ENCODE peak calls at places on chromosomes 5 and 9, in seven cellular contexts. One of them, this sample, is unnamed.

GRCh38 chr9:85536076-85536475 is 205.7 kb downstream of the AGTPBP1 start:
- DNase-seq in GM04503: peak; percentile 51
- DNase-seq in stimulated activated CD4-positive, alpha-beta T cell treated with anti-CD3 and anti-CD28 coated beads, Interleukin-12 subunit alpha, Interleukin-12 subunit beta, amount 100 ng/mL, for 4 hours: no peak
- DNase-seq in posterior vena cava: peak; percentile 70
- DNase-seq in right cardiac atrium: peak; percentile 67
- DNase-seq in T-cell: no peak
- DNase-seq in AG04449: peak; percentile 44
- DNase-seq in this sample: no peak

GRCh38 chr5:1415626-1416360 is 29.4 kb downstream of the SLC6A3 start:
- DNase-seq in AG04449: no peak
- DNase-seq in stimulated activated CD4-positive, alpha-beta T cell treated with anti-CD3 and anti-CD28 coated beads, Interleukin-12 subunit alpha, Interleukin-12 subunit beta, amount 100 ng/mL, for 4 hours: no peak
- DNase-seq in right cardiac atrium: no peak
- DNase-seq in GM04503: no peak
- DNase-seq in T-cell: no peak
- DNase-seq in posterior vena cava: peak; percentile 66
- DNase-seq in this sample: no peak

GRCh38 chr9:107323836-107324235 is 40.8 kb downstream of the RAD23B start:
- DNase-seq in GM04503: no peak
- DNase-seq in right cardiac atrium: no peak
- DNase-seq in T-cell: no peak
- DNase-seq in stimulated activated CD4-positive, alpha-beta T cell treated with anti-CD3 and anti-CD28 coated beads, Interleukin-12 subunit alpha, Interleukin-12 subunit beta, amount 100 ng/mL, for 4 hours: no peak
- DNase-seq in AG04449: no peak
- DNase-seq in posterior vena cava: no peak
- DNase-seq in this sample: no peak

GRCh38 chr5:39947657-39948056 is 522.9 kb upstream of the DAB2 start:
- DNase-seq in GM04503: no peak
- DNase-seq in stimulated activated CD4-positive, alpha-beta T cell treated with anti-CD3 and anti-CD28 coated beads, Interleukin-12 subunit alpha, Interleukin-12 subunit beta, amount 100 ng/mL, for 4 hours: no peak
- DNase-seq in right cardiac atrium: no peak
- DNase-seq in T-cell: no peak
- DNase-seq in posterior vena cava: no peak
- DNase-seq in AG04449: no peak
- DNase-seq in this sample: no peak

GRCh38 chr5:102537011-102537410 is 38.2 kb upstream of the SLCO6A1 start:
- DNase-seq in stimulated activated CD4-positive, alpha-beta T cell treated with anti-CD3 and anti-CD28 coated beads, Interleukin-12 subunit alpha, Interleukin-12 subunit beta, amount 100 ng/mL, for 4 hours: no peak
- DNase-seq in right cardiac atrium: no peak
- DNase-seq in AG04449: no peak
- DNase-seq in T-cell: no peak
- DNase-seq in posterior vena cava: no peak
- DNase-seq in GM04503: no peak
- DNase-seq in this sample: no peak

GRCh38 chr9:2722715-2723114 is 5.4 kb downstream of the KCNV2 start:
- DNase-seq in T-cell: no peak
- DNase-seq in stimulated activated CD4-positive, alpha-beta T cell treated with anti-CD3 and anti-CD28 coated beads, Interleukin-12 subunit alpha, Interleukin-12 subunit beta, amount 100 ng/mL, for 4 hours: no peak
- DNase-seq in posterior vena cava: no peak
- DNase-seq in GM04503: peak; percentile 46
- DNase-seq in AG04449: peak; percentile 29
- DNase-seq in right cardiac atrium: no peak
- DNase-seq in this sample: no peak

GRCh38 chr5:129460951-129461815 is 1.1 kb downstream of the ADAMTS19 start:
- DNase-seq in T-cell: no peak
- DNase-seq in AG04449: no peak
- DNase-seq in right cardiac atrium: peak; percentile 76
- DNase-seq in posterior vena cava: no peak
- DNase-seq in GM04503: no peak
- DNase-seq in stimulated activated CD4-positive, alpha-beta T cell treated with anti-CD3 and anti-CD28 coated beads, Interleukin-12 subunit alpha, Interleukin-12 subunit beta, amount 100 ng/mL, for 4 hours: no peak
- DNase-seq in this sample: no peak

GRCh38 chr9:121299467-121300282 is 31.7 kb downstream of the GSN start:
- DNase-seq in T-cell: no peak
- DNase-seq in right cardiac atrium: peak; percentile 96
- DNase-seq in stimulated activated CD4-positive, alpha-beta T cell treated with anti-CD3 and anti-CD28 coated beads, Interleukin-12 subunit alpha, Interleukin-12 subunit beta, amount 100 ng/mL, for 4 hours: peak; percentile 7
- DNase-seq in AG04449: no peak
- DNase-seq in GM04503: no peak
- DNase-seq in posterior vena cava: peak; percentile 93
- DNase-seq in this sample: no peak

GRCh38 chr5:65105301-65105700 is 336.6 kb downstream of the CWC27 start:
- DNase-seq in AG04449: no peak
- DNase-seq in GM04503: no peak
- DNase-seq in stimulated activated CD4-positive, alpha-beta T cell treated with anti-CD3 and anti-CD28 coated beads, Interleukin-12 subunit alpha, Interleukin-12 subunit beta, amount 100 ng/mL, for 4 hours: no peak
- DNase-seq in posterior vena cava: no peak
- DNase-seq in right cardiac atrium: no peak
- DNase-seq in T-cell: no peak
- DNase-seq in this sample: no peak

GRCh38 chr5:143010335-143010734 is 240.2 kb downstream of the ARHGAP26 start:
- DNase-seq in GM04503: no peak
- DNase-seq in stimulated activated CD4-positive, alpha-beta T cell treated with anti-CD3 and anti-CD28 coated beads, Interleukin-12 subunit alpha, Interleukin-12 subunit beta, amount 100 ng/mL, for 4 hours: no peak
- DNase-seq in AG04449: no peak
- DNase-seq in T-cell: no peak
- DNase-seq in right cardiac atrium: no peak
- DNase-seq in posterior vena cava: no peak
- DNase-seq in this sample: no peak

GRCh38 chr9:135644631-135645218 is 5.4 kb upstream of the GLT6D1 start:
- DNase-seq in T-cell: no peak
- DNase-seq in GM04503: no peak
- DNase-seq in AG04449: no peak
- DNase-seq in stimulated activated CD4-positive, alpha-beta T cell treated with anti-CD3 and anti-CD28 coated beads, Interleukin-12 subunit alpha, Interleukin-12 subunit beta, amount 100 ng/mL, for 4 hours: no peak
- DNase-seq in right cardiac atrium: no peak
- DNase-seq in posterior vena cava: no peak
- DNase-seq in this sample: no peak

GRCh38 chr5:63959177-63959982 is 2.9 kb downstream of the HTR1A start:
- DNase-seq in right cardiac atrium: peak; percentile 54
- DNase-seq in stimulated activated CD4-positive, alpha-beta T cell treated with anti-CD3 and anti-CD28 coated beads, Interleukin-12 subunit alpha, Interleukin-12 subunit beta, amount 100 ng/mL, for 4 hours: no peak
- DNase-seq in GM04503: no peak
- DNase-seq in posterior vena cava: no peak
- DNase-seq in T-cell: no peak
- DNase-seq in AG04449: no peak
- DNase-seq in this sample: no peak

GRCh38 chr5:56508249-56508648 is 275.1 kb upstream of the ANKRD55 start:
- DNase-seq in right cardiac atrium: no peak
- DNase-seq in stimulated activated CD4-positive, alpha-beta T cell treated with anti-CD3 and anti-CD28 coated beads, Interleukin-12 subunit alpha, Interleukin-12 subunit beta, amount 100 ng/mL, for 4 hours: no peak
- DNase-seq in T-cell: no peak
- DNase-seq in posterior vena cava: no peak
- DNase-seq in GM04503: no peak
- DNase-seq in AG04449: no peak
- DNase-seq in this sample: no peak

GRCh38 chr5:156379198-156379597 is 52.2 kb downstream of the SGCD start:
- DNase-seq in right cardiac atrium: no peak
- DNase-seq in GM04503: no peak
- DNase-seq in posterior vena cava: no peak
- DNase-seq in stimulated activated CD4-positive, alpha-beta T cell treated with anti-CD3 and anti-CD28 coated beads, Interleukin-12 subunit alpha, Interleukin-12 subunit beta, amount 100 ng/mL, for 4 hours: no peak
- DNase-seq in T-cell: no peak
- DNase-seq in AG04449: no peak
- DNase-seq in this sample: no peak

GRCh38 chr5:19903611-19904010 is 84.4 kb downstream of the CDH18 start:
- DNase-seq in GM04503: no peak
- DNase-seq in right cardiac atrium: no peak
- DNase-seq in T-cell: no peak
- DNase-seq in AG04449: no peak
- DNase-seq in stimulated activated CD4-positive, alpha-beta T cell treated with anti-CD3 and anti-CD28 coated beads, Interleukin-12 subunit alpha, Interleukin-12 subunit beta, amount 100 ng/mL, for 4 hours: no peak
- DNase-seq in posterior vena cava: no peak
- DNase-seq in this sample: no peak

GRCh38 chr5:6787941-6788340 is 74.7 kb downstream of the TENT4A start:
- DNase-seq in T-cell: no peak
- DNase-seq in posterior vena cava: no peak
- DNase-seq in stimulated activated CD4-positive, alpha-beta T cell treated with anti-CD3 and anti-CD28 coated beads, Interleukin-12 subunit alpha, Interleukin-12 subunit beta, amount 100 ng/mL, for 4 hours: no peak
- DNase-seq in AG04449: no peak
- DNase-seq in right cardiac atrium: no peak
- DNase-seq in GM04503: no peak
- DNase-seq in this sample: no peak

GRCh38 chr5:157285310-157286035 is 19.6 kb downstream of the CYFIP2 start:
- DNase-seq in AG04449: no peak
- DNase-seq in stimulated activated CD4-positive, alpha-beta T cell treated with anti-CD3 and anti-CD28 coated beads, Interleukin-12 subunit alpha, Interleukin-12 subunit beta, amount 100 ng/mL, for 4 hours: no peak
- DNase-seq in T-cell: no peak
- DNase-seq in right cardiac atrium: no peak
- DNase-seq in posterior vena cava: no peak
- DNase-seq in GM04503: no peak
- DNase-seq in this sample: no peak

GRCh38 chr9:121298689-121299112 is 30.7 kb downstream of the GSN start:
- DNase-seq in GM04503: no peak
- DNase-seq in T-cell: no peak
- DNase-seq in AG04449: no peak
- DNase-seq in posterior vena cava: peak; percentile 60
- DNase-seq in stimulated activated CD4-positive, alpha-beta T cell treated with anti-CD3 and anti-CD28 coated beads, Interleukin-12 subunit alpha, Interleukin-12 subunit beta, amount 100 ng/mL, for 4 hours: no peak
- DNase-seq in right cardiac atrium: peak; percentile 71
- DNase-seq in this sample: no peak

GRCh38 chr5:142542906-142543305 is 143.0 kb downstream of the FGF1 start:
- DNase-seq in posterior vena cava: no peak
- DNase-seq in stimulated activated CD4-positive, alpha-beta T cell treated with anti-CD3 and anti-CD28 coated beads, Interleukin-12 subunit alpha, Interleukin-12 subunit beta, amount 100 ng/mL, for 4 hours: no peak
- DNase-seq in AG04449: no peak
- DNase-seq in T-cell: no peak
- DNase-seq in GM04503: peak; percentile 55
- DNase-seq in right cardiac atrium: no peak
- DNase-seq in this sample: no peak

GRCh38 chr5:161314033-161314432 is 232.5 kb downstream of the GABRB2 start:
- DNase-seq in AG04449: no peak
- DNase-seq in stimulated activated CD4-positive, alpha-beta T cell treated with anti-CD3 and anti-CD28 coated beads, Interleukin-12 subunit alpha, Interleukin-12 subunit beta, amount 100 ng/mL, for 4 hours: no peak
- DNase-seq in posterior vena cava: no peak
- DNase-seq in right cardiac atrium: no peak
- DNase-seq in GM04503: no peak
- DNase-seq in T-cell: no peak
- DNase-seq in this sample: no peak

GRCh38 chr9:108272350-108272899 is 583.4 kb downstream of the ACTL7B start:
- DNase-seq in AG04449: no peak
- DNase-seq in T-cell: no peak
- DNase-seq in posterior vena cava: peak; percentile 86
- DNase-seq in right cardiac atrium: peak; percentile 71
- DNase-seq in stimulated activated CD4-positive, alpha-beta T cell treated with anti-CD3 and anti-CD28 coated beads, Interleukin-12 subunit alpha, Interleukin-12 subunit beta, amount 100 ng/mL, for 4 hours: no peak
- DNase-seq in GM04503: no peak
- DNase-seq in this sample: no peak

GRCh38 chr9:89639367-89639795 is 34.6 kb downstream of the GADD45G start:
- DNase-seq in T-cell: no peak
- DNase-seq in posterior vena cava: peak; percentile 86
- DNase-seq in stimulated activated CD4-positive, alpha-beta T cell treated with anti-CD3 and anti-CD28 coated beads, Interleukin-12 subunit alpha, Interleukin-12 subunit beta, amount 100 ng/mL, for 4 hours: no peak
- DNase-seq in right cardiac atrium: peak; percentile 93
- DNase-seq in AG04449: no peak
- DNase-seq in GM04503: no peak
- DNase-seq in this sample: no peak

GRCh38 chr5:40037703-40038102 is 612.9 kb upstream of the DAB2 start:
- DNase-seq in GM04503: no peak
- DNase-seq in T-cell: no peak
- DNase-seq in AG04449: no peak
- DNase-seq in posterior vena cava: no peak
- DNase-seq in right cardiac atrium: no peak
- DNase-seq in stimulated activated CD4-positive, alpha-beta T cell treated with anti-CD3 and anti-CD28 coated beads, Interleukin-12 subunit alpha, Interleukin-12 subunit beta, amount 100 ng/mL, for 4 hours: no peak
- DNase-seq in this sample: no peak

GRCh38 chr9:134778841-134779411 is 101.7 kb upstream of the FCN2 start:
- DNase-seq in GM04503: no peak
- DNase-seq in posterior vena cava: no peak
- DNase-seq in right cardiac atrium: peak; percentile 86
- DNase-seq in T-cell: no peak
- DNase-seq in AG04449: no peak
- DNase-seq in stimulated activated CD4-positive, alpha-beta T cell treated with anti-CD3 and anti-CD28 coated beads, Interleukin-12 subunit alpha, Interleukin-12 subunit beta, amount 100 ng/mL, for 4 hours: no peak
- DNase-seq in this sample: no peak

GRCh38 chr5:39205550-39205949 is 13.8 kb downstream of the FYB1 start:
- DNase-seq in stimulated activated CD4-positive, alpha-beta T cell treated with anti-CD3 and anti-CD28 coated beads, Interleukin-12 subunit alpha, Interleukin-12 subunit beta, amount 100 ng/mL, for 4 hours: no peak
- DNase-seq in AG04449: no peak
- DNase-seq in posterior vena cava: no peak
- DNase-seq in T-cell: no peak
- DNase-seq in right cardiac atrium: no peak
- DNase-seq in GM04503: no peak
- DNase-seq in this sample: no peak

GRCh38 chr9:109381011-109381729 is 60.3 kb upstream of the EPB41L4B start:
- DNase-seq in posterior vena cava: no peak
- DNase-seq in right cardiac atrium: no peak
- DNase-seq in AG04449: no peak
- DNase-seq in T-cell: no peak
- DNase-seq in stimulated activated CD4-positive, alpha-beta T cell treated with anti-CD3 and anti-CD28 coated beads, Interleukin-12 subunit alpha, Interleukin-12 subunit beta, amount 100 ng/mL, for 4 hours: no peak
- DNase-seq in GM04503: no peak
- DNase-seq in this sample: no peak

GRCh38 chr5:68134033-68134668 is 81.4 kb upstream of the PIK3R1 start:
- DNase-seq in stimulated activated CD4-positive, alpha-beta T cell treated with anti-CD3 and anti-CD28 coated beads, Interleukin-12 subunit alpha, Interleukin-12 subunit beta, amount 100 ng/mL, for 4 hours: no peak
- DNase-seq in posterior vena cava: no peak
- DNase-seq in right cardiac atrium: no peak
- DNase-seq in AG04449: no peak
- DNase-seq in T-cell: no peak
- DNase-seq in GM04503: no peak
- DNase-seq in this sample: no peak

GRCh38 chr9:137892424-137893191 is 15.0 kb downstream of the CACNA1B start:
- DNase-seq in AG04449: no peak
- DNase-seq in GM04503: no peak
- DNase-seq in stimulated activated CD4-positive, alpha-beta T cell treated with anti-CD3 and anti-CD28 coated beads, Interleukin-12 subunit alpha, Interleukin-12 subunit beta, amount 100 ng/mL, for 4 hours: no peak
- DNase-seq in posterior vena cava: no peak
- DNase-seq in T-cell: no peak
- DNase-seq in right cardiac atrium: no peak
- DNase-seq in this sample: no peak

GRCh38 chr9:89038354-89039091 is 47.3 kb downstream of the S1PR3 start:
- DNase-seq in AG04449: peak; percentile 31
- DNase-seq in T-cell: no peak
- DNase-seq in posterior vena cava: no peak
- DNase-seq in right cardiac atrium: peak; percentile 61
- DNase-seq in GM04503: peak; percentile 95
- DNase-seq in stimulated activated CD4-positive, alpha-beta T cell treated with anti-CD3 and anti-CD28 coated beads, Interleukin-12 subunit alpha, Interleukin-12 subunit beta, amount 100 ng/mL, for 4 hours: no peak
- DNase-seq in this sample: no peak

GRCh38 chr5:90488791-90489190 is 14.1 kb downstream of the POLR3G start:
- DNase-seq in GM04503: peak; percentile 73
- DNase-seq in right cardiac atrium: no peak
- DNase-seq in posterior vena cava: no peak
- DNase-seq in T-cell: no peak
- DNase-seq in AG04449: peak; percentile 57
- DNase-seq in stimulated activated CD4-positive, alpha-beta T cell treated with anti-CD3 and anti-CD28 coated beads, Interleukin-12 subunit alpha, Interleukin-12 subunit beta, amount 100 ng/mL, for 4 hours: no peak
- DNase-seq in this sample: no peak

GRCh38 chr9:89361031-89361430 is 42.7 kb downstream of the SECISBP2 start:
- DNase-seq in T-cell: no peak
- DNase-seq in posterior vena cava: peak; percentile 38
- DNase-seq in AG04449: no peak
- DNase-seq in right cardiac atrium: no peak
- DNase-seq in GM04503: no peak
- DNase-seq in stimulated activated CD4-positive, alpha-beta T cell treated with anti-CD3 and anti-CD28 coated beads, Interleukin-12 subunit alpha, Interleukin-12 subunit beta, amount 100 ng/mL, for 4 hours: no peak
- DNase-seq in this sample: no peak

GRCh38 chr5:36842087-36842486 is 34.5 kb upstream of the NIPBL start:
- DNase-seq in T-cell: no peak
- DNase-seq in stimulated activated CD4-positive, alpha-beta T cell treated with anti-CD3 and anti-CD28 coated beads, Interleukin-12 subunit alpha, Interleukin-12 subunit beta, amount 100 ng/mL, for 4 hours: no peak
- DNase-seq in AG04449: no peak
- DNase-seq in GM04503: no peak
- DNase-seq in posterior vena cava: no peak
- DNase-seq in right cardiac atrium: no peak
- DNase-seq in this sample: no peak

GRCh38 chr5:83509535-83509934 is 38.0 kb downstream of the VCAN start:
- DNase-seq in stimulated activated CD4-positive, alpha-beta T cell treated with anti-CD3 and anti-CD28 coated beads, Interleukin-12 subunit alpha, Interleukin-12 subunit beta, amount 100 ng/mL, for 4 hours: no peak
- DNase-seq in GM04503: no peak
- DNase-seq in posterior vena cava: no peak
- DNase-seq in AG04449: no peak
- DNase-seq in T-cell: no peak
- DNase-seq in right cardiac atrium: peak; percentile 43
- DNase-seq in this sample: no peak

GRCh38 chr9:73437758-73438157 is 286.1 kb downstream of the ANXA1 start:
- DNase-seq in right cardiac atrium: no peak
- DNase-seq in posterior vena cava: no peak
- DNase-seq in stimulated activated CD4-positive, alpha-beta T cell treated with anti-CD3 and anti-CD28 coated beads, Interleukin-12 subunit alpha, Interleukin-12 subunit beta, amount 100 ng/mL, for 4 hours: no peak
- DNase-seq in AG04449: no peak
- DNase-seq in GM04503: no peak
- DNase-seq in T-cell: no peak
- DNase-seq in this sample: no peak

GRCh38 chr5:34944044-34944443 is 14.7 kb downstream of the DNAJC21 start:
- DNase-seq in T-cell: no peak
- DNase-seq in right cardiac atrium: no peak
- DNase-seq in posterior vena cava: no peak
- DNase-seq in GM04503: no peak
- DNase-seq in AG04449: no peak
- DNase-seq in stimulated activated CD4-positive, alpha-beta T cell treated with anti-CD3 and anti-CD28 coated beads, Interleukin-12 subunit alpha, Interleukin-12 subunit beta, amount 100 ng/mL, for 4 hours: no peak
- DNase-seq in this sample: no peak

GRCh38 chr5:160087244-160087643 is 32.0 kb downstream of the PWWP2A start:
- DNase-seq in T-cell: no peak
- DNase-seq in stimulated activated CD4-positive, alpha-beta T cell treated with anti-CD3 and anti-CD28 coated beads, Interleukin-12 subunit alpha, Interleukin-12 subunit beta, amount 100 ng/mL, for 4 hours: no peak
- DNase-seq in AG04449: no peak
- DNase-seq in right cardiac atrium: no peak
- DNase-seq in posterior vena cava: no peak
- DNase-seq in GM04503: no peak
- DNase-seq in this sample: no peak

GRCh38 chr9:104075801-104076753 is 18.0 kb upstream of the SMC2 start:
- DNase-seq in stimulated activated CD4-positive, alpha-beta T cell treated with anti-CD3 and anti-CD28 coated beads, Interleukin-12 subunit alpha, Interleukin-12 subunit beta, amount 100 ng/mL, for 4 hours: no peak
- DNase-seq in right cardiac atrium: no peak
- DNase-seq in posterior vena cava: no peak
- DNase-seq in AG04449: peak; percentile 57
- DNase-seq in T-cell: no peak
- DNase-seq in GM04503: no peak
- DNase-seq in this sample: no peak

GRCh38 chr5:149422429-149423286 is 43.6 kb upstream of the IL17B start:
- DNase-seq in posterior vena cava: no peak
- DNase-seq in T-cell: no peak
- DNase-seq in stimulated activated CD4-positive, alpha-beta T cell treated with anti-CD3 and anti-CD28 coated beads, Interleukin-12 subunit alpha, Interleukin-12 subunit beta, amount 100 ng/mL, for 4 hours: no peak
- DNase-seq in GM04503: no peak
- DNase-seq in right cardiac atrium: peak; percentile 90
- DNase-seq in AG04449: no peak
- DNase-seq in this sample: no peak

This sample was measured in effector memory CD8-positive, alpha-beta T cell.